ENCODE peak calls at places on chromosomes 16 and 17, in four cellular contexts. R is HFFc6, O is heart left ventricle, D is choroid plexus epithelial cell. H is an unnamed sample.

GRCh38 chr16:56643080-56643778 is 4.8 kb downstream of the MT1A start:
- DNase-seq in R (peak), O (peak), D (peak), H (no peak)

GRCh38 chr16:48602357-48603014 is 7.5 kb downstream of the N4BP1 start:
- DNase-seq in R (no peak), O (no peak), D (no peak), H (no peak)

GRCh38 chr17:28379814-28380571 is 8.5 kb downstream of the SARM1 start:
- DNase-seq in R (peak), O (no peak), D (peak), H (no peak)

GRCh38 chr17:19733953-19734526 is 14.1 kb downstream of the ALDH3A1 start:
- DNase-seq in R (no peak), O (no peak), D (no peak), H (no peak)

GRCh38 chr17:42982266-42982665 is 1.9 kb downstream of the RUNDC1 start:
- DNase-seq in R (no peak), O (no peak), D (no peak), H (no peak)

GRCh38 chr16:65176603-65177002 is 54.7 kb upstream of the CDH11 start:
- DNase-seq in R (peak), O (peak), D (peak), H (no peak)

GRCh38 chr16:24689128-24689527 is 40.3 kb upstream of the TNRC6A start:
- DNase-seq in R (peak), O (no peak), D (peak), H (no peak)

GRCh38 chr16:4003166-4003565 is 113.1 kb downstream of the ADCY9 start:
- DNase-seq in R (no peak), O (no peak), D (no peak), H (no peak)

GRCh38 chr16:79658301-79659001 is 57.9 kb upstream of the MAF start:
- DNase-seq in R (peak), O (no peak), D (peak), H (no peak)

GRCh38 chr17:39357978-39358377 is 43.4 kb downstream of the FBXL20 start:
- DNase-seq in R (no peak), O (no peak), D (no peak), H (no peak)

GRCh38 chr16:74601131-74601871 is 5.6 kb downstream of the GLG1 start:
- DNase-seq in R (no peak), O (no peak), D (no peak), H (no peak)

GRCh38 chr17:16215002-16215272 is 397 bp downstream of the NCOR1 start:
- DNase-seq in R (peak), O (no peak), D (no peak), H (no peak)

GRCh38 chr16:85056211-85056748 is 28.7 kb downstream of the KIAA0513 start:
- DNase-seq in R (no peak), O (no peak), D (peak), H (no peak)

GRCh38 chr16:11034481-11034931 is 90.1 kb downstream of the CLEC16A start:
- DNase-seq in R (no peak), O (no peak), D (no peak), H (no peak)

GRCh38 chr16:11035096-11035495 is 90.7 kb downstream of the CLEC16A start:
- DNase-seq in R (no peak), O (no peak), D (no peak), H (no peak)

GRCh38 chr16:11036868-11037410 is 92.6 kb downstream of the CLEC16A start:
- DNase-seq in R (no peak), O (no peak), D (no peak), H (no peak)

GRCh38 chr16:11034005-11034404 is 89.6 kb downstream of the CLEC16A start:
- DNase-seq in R (peak), O (no peak), D (peak), H (no peak)

GRCh38 chr16:11036040-11036439 is 91.7 kb downstream of the CLEC16A start:
- DNase-seq in R (no peak), O (no peak), D (no peak), H (no peak)
- TF ChIP-seq CTCF in R (no peak), O (no peak), D (no peak), H (no peak)

DNA sequence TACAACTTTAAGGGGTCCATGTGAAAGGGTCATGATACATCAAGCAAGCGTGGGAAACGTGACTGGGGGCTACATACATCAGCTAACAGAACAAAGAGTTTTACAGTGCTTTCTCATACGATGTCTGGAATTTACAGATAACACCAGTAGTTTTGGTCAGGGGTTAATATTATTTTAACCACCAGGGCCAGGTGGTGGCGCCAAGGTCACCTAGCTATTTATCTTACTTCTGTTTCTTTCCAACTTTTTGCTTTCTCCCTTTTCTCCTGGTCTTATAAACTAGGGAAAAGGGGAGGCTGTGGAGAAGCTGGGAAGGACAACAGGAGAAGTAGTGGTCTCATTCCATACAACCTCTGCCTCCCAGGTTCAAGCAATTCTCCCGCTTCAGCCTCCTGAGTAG is 37.9 kb downstream of the CLEC3A start:
- DNase-seq in R (no peak), O (no peak), D (no peak), H (no peak)
- TF ChIP-seq CTCF in R (no peak), O (no peak), D (no peak), H (peak)

GRCh38 chr16:20997147-20997546 is 96.6 kb downstream of the LYRM1 start:
- DNase-seq in R (no peak), O (no peak), D (no peak), H (no peak)

GRCh38 chr16:20995711-20996110 is 95.1 kb downstream of the LYRM1 start:
- DNase-seq in R (no peak), O (no peak), D (no peak), H (no peak)

GRCh38 chr16:21005008-21005407 is 104.4 kb downstream of the LYRM1 start:
- DNase-seq in R (no peak), O (no peak), D (no peak), H (no peak)

GRCh38 chr16:21001262-21001661 is 100.7 kb downstream of the LYRM1 start:
- DNase-seq in R (peak), O (no peak), D (peak), H (no peak)
- TF ChIP-seq CTCF in R (peak), O (peak), D (peak), H (peak)

GRCh38 chr17:29870836-29871430 is 59.1 kb downstream of the SSH2 start:
- DNase-seq in R (no peak), O (no peak), D (peak), H (no peak)
- TF ChIP-seq CTCF in R (no peak), O (no peak), D (no peak), H (no peak)

GRCh38 chr17:80956321-80957190 is 35.1 kb upstream of the CHMP6 start:
- DNase-seq in R (no peak), O (no peak), D (no peak), H (no peak)

GRCh38 chr17:80953471-80954315 is 37.9 kb upstream of the CHMP6 start:
- DNase-seq in R (no peak), O (no peak), D (no peak), H (no peak)

GRCh38 chr17:80957461-80957941 is 34.1 kb upstream of the CHMP6 start:
- DNase-seq in R (no peak), O (no peak), D (no peak), H (no peak)

GRCh38 chr17:80955078-80955477 is 36.6 kb upstream of the CHMP6 start:
- DNase-seq in R (no peak), O (no peak), D (no peak), H (no peak)

DNA sequence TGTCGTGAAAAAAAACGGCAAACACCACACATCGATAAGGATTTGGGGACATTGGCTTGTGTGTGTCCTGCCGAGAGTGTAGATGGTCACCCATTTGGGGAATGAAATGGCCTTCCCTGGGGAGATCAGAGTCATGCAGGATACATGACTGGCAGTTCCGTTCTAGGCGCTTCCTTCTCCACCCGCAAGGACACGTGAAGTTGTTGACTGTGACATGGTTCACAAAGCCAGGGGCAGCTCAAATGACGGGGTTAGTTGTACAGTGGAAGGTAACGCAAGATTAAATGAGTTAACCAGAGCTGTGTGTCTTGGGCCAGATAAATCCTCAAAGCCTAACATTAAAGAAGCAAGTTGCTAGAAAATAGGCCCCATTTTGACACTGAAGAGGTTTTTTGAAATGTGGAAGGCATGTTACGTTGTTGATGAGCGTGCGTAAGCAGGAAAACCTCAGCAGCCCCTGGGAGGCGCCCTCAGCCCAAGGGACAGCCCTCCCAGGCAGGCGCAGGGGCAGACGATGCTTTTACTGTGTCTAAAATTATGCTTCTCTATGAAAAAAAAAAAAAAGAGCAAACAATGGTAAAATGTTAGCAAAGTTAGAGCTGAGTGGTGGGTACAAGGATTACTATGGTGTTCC is 35.9 kb upstream of the CHMP6 start:
- DNase-seq in R (no peak), O (no peak), D (no peak), H (no peak)
- TF ChIP-seq CTCF in R (no peak), O (no peak), D (no peak), H (no peak)

DNA sequence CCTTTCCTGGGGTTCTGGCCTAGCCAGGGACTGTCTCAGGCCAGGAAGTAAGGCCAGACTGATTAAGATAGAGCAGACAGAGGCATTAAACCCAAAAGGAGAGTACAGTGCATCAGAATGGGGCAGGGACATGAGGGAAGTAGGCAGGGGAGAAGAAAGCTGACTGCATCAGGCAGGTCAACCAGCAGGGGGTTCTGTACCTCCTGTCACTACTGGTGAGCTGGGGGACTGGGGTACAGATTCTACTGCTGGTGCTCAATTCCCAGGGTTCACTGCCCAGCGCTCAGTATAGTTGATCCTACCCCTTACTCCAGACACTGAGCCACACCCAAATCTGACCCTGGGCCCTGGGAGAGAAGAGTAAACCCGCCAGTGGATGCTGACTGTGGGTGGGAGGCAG is 12.9 kb upstream of the MTMR4 start:
- DNase-seq in R (no peak), O (no peak), D (no peak), H (no peak)
- TF ChIP-seq CTCF in R (peak), O (peak), D (peak), H (no peak)

GRCh38 chr16:10981697-10982216 is 37.4 kb downstream of the CLEC16A start:
- DNase-seq in R (peak), O (no peak), D (no peak), H (no peak)
- TF ChIP-seq CTCF in R (peak), O (peak), D (peak), H (peak)

DNA sequence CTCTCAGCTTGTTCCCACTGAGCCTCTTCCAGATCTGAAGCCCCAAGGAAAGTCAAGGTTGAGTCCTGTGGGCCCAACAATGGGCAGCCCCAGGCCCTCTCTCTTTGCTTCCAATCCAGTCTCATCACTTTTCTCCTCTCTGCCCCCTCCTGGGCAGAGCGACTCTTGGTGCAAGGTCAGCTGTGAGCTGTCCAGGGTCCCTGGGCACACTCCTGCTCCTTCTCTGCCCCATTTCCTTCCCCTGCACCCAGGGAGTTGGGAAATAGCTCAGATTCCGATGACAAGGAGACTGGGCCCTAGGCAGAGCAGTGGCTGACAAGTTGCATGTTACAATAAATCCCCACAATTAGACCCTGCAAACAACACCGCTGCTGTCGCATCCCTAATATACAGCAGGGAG is 16.1 kb upstream of the CRHR1 start:
- DNase-seq in R (peak), O (no peak), D (no peak), H (no peak)
- TF ChIP-seq CTCF in R (peak), O (no peak), D (no peak), H (no peak)

H was measured in D721Med.